ENCODE peak calls at places on chromosomes 3 and 15, in five cellular contexts. One of them, this sample, is unnamed.

GRCh38 chr3:159872374-159873109 is 116.1 kb upstream of the IL12A start:
- DNase-seq in HCT116: peak; percentile 86
- DNase-seq in GM12878: no peak
- DNase-seq in HepG2: no peak
- DNase-seq in H1: no peak
- DNase-seq in this sample: no peak

GRCh38 chr15:67067161-67067853 is 1.9 kb downstream of the SMAD3 start:
- DNase-seq in HCT116: no peak
- DNase-seq in GM12878: no peak
- DNase-seq in HepG2: no peak
- DNase-seq in H1: no peak
- DNase-seq in this sample: peak; percentile 57

GRCh38 chr3:11641316-11641682 is 2.4 kb downstream of the VGLL4 start:
- DNase-seq in HCT116: no peak
- DNase-seq in GM12878: no peak
- DNase-seq in HepG2: no peak
- DNase-seq in H1: no peak
- DNase-seq in this sample: no peak

GRCh38 chr3:120496278-120496975 is 45.6 kb upstream of the FSTL1 start:
- DNase-seq in HCT116: no peak
- DNase-seq in GM12878: no peak
- DNase-seq in HepG2: no peak
- DNase-seq in H1: no peak
- DNase-seq in this sample: no peak

GRCh38 chr3:60633644-60634043 is 617.6 kb downstream of the FHIT start:
- DNase-seq in HCT116: no peak
- DNase-seq in GM12878: no peak
- DNase-seq in HepG2: no peak
- DNase-seq in H1: no peak
- DNase-seq in this sample: no peak

GRCh38 chr3:56421205-56421604 is 47.1 kb downstream of the ERC2 start:
- DNase-seq in HCT116: no peak
- DNase-seq in GM12878: no peak
- DNase-seq in HepG2: no peak
- DNase-seq in H1: no peak
- DNase-seq in this sample: no peak

GRCh38 chr3:173650596-173650995 is 253.1 kb downstream of the NLGN1 start:
- DNase-seq in HCT116: no peak
- DNase-seq in GM12878: no peak
- DNase-seq in HepG2: no peak
- DNase-seq in H1: no peak
- DNase-seq in this sample: no peak

GRCh38 chr15:92714071-92714456 is 58.5 kb upstream of the FAM174B start:
- DNase-seq in HCT116: no peak
- DNase-seq in GM12878: no peak
- DNase-seq in HepG2: no peak
- DNase-seq in H1: no peak
- DNase-seq in this sample: no peak

GRCh38 chr15:33660151-33660550 is 308.1 kb upstream of the CHRM5 start:
- DNase-seq in HCT116: no peak
- DNase-seq in GM12878: no peak
- DNase-seq in HepG2: no peak
- DNase-seq in H1: no peak
- DNase-seq in this sample: no peak

GRCh38 chr3:47261301-47261700 is 21.3 kb downstream of the KIF9 start:
- DNase-seq in HCT116: no peak
- DNase-seq in GM12878: no peak
- DNase-seq in HepG2: no peak
- DNase-seq in H1: no peak
- DNase-seq in this sample: no peak

GRCh38 chr3:100089802-100090668 is 24.3 kb downstream of the FILIP1L start:
- DNase-seq in HCT116: peak; percentile 16
- DNase-seq in GM12878: no peak
- DNase-seq in HepG2: peak; percentile 67
- DNase-seq in H1: peak; percentile 10
- DNase-seq in this sample: peak; percentile 83

GRCh38 chr15:95422255-95422654 is 908.2 kb upstream of the NR2F2 start:
- DNase-seq in HCT116: no peak
- DNase-seq in GM12878: no peak
- DNase-seq in HepG2: no peak
- DNase-seq in H1: no peak
- DNase-seq in this sample: no peak

GRCh38 chr15:63349156-63349555 is 32.5 kb downstream of the CA12 start:
- DNase-seq in HCT116: no peak
- DNase-seq in GM12878: no peak
- DNase-seq in HepG2: no peak
- DNase-seq in H1: no peak
- DNase-seq in this sample: no peak

GRCh38 chr3:128330301-128330845 is 136.3 kb downstream of the DNAJB8 start:
- DNase-seq in HCT116: no peak
- DNase-seq in GM12878: no peak
- DNase-seq in HepG2: no peak
- DNase-seq in H1: no peak
- DNase-seq in this sample: no peak

GRCh38 chr3:60935709-60936108 is 315.5 kb downstream of the FHIT start:
- DNase-seq in HCT116: peak; percentile 24
- DNase-seq in GM12878: no peak
- DNase-seq in HepG2: no peak
- DNase-seq in H1: no peak
- DNase-seq in this sample: no peak

GRCh38 chr15:100836501-100836900 is 43.1 kb upstream of the ALDH1A3 start:
- DNase-seq in HCT116: no peak
- DNase-seq in GM12878: no peak
- DNase-seq in HepG2: no peak
- DNase-seq in H1: no peak
- DNase-seq in this sample: no peak

GRCh38 chr3:170579646-170580045 is 6.2 kb downstream of the SLC7A14 start:
- DNase-seq in HCT116: no peak
- DNase-seq in GM12878: no peak
- DNase-seq in HepG2: no peak
- DNase-seq in H1: no peak
- DNase-seq in this sample: no peak

GRCh38 chr15:39774688-39775267 is 7.9 kb downstream of the FSIP1 start:
- DNase-seq in HCT116: no peak
- DNase-seq in GM12878: no peak
- DNase-seq in HepG2: no peak
- DNase-seq in H1: no peak
- DNase-seq in this sample: no peak

DNA sequence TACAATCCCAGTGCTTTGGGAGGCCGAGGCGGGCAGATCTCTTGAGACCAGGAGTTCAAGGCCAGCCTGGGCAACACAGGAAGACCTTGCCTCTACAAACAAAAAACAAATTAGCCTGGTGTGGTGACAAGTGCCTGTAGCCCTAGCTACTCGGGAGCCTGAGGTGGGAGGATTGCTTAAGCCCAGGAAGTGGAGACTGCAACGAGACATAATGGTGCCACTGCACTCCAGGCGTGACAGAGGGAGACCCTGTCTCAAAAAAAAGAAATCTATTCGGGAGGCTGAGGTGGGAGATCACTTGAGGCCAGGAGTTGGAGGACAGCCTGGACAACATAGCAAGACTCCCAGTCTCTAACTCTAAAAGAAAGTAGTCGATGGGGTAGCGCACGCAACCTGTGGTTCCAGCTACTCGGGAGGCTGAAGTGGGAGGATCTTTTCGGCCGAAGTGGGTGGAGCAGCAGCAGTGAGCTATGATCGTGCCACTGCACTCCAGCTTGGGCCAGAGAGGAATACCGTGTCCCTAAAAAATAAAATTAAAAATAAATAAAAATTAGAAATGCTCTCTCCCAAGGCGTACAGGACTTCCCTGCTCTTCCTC is 775 bp downstream of the C3orf33 start:
- DNase-seq in HCT116: peak; percentile 12
- DNase-seq in GM12878: no peak
- DNase-seq in HepG2: peak; percentile 75
- DNase-seq in H1: no peak
- DNase-seq in this sample: no peak
- TF ChIP-seq SRF in HCT116: no peak
- TF ChIP-seq SRF in GM12878: no peak
- TF ChIP-seq SRF in HepG2: no peak
- TF ChIP-seq SRF in H1: no peak
- TF ChIP-seq SRF in this sample: no peak

GRCh38 chr3:82329300-82329699 is 567.9 kb upstream of the GBE1 start:
- DNase-seq in HCT116: no peak
- DNase-seq in GM12878: no peak
- DNase-seq in HepG2: no peak
- DNase-seq in H1: no peak
- DNase-seq in this sample: no peak
- TF ChIP-seq CTCF in HCT116: peak; percentile 46
- TF ChIP-seq CTCF in GM12878: peak; percentile 22
- TF ChIP-seq CTCF in HepG2: no peak
- TF ChIP-seq CTCF in H1: no peak
- TF ChIP-seq CTCF in this sample: no peak

DNA sequence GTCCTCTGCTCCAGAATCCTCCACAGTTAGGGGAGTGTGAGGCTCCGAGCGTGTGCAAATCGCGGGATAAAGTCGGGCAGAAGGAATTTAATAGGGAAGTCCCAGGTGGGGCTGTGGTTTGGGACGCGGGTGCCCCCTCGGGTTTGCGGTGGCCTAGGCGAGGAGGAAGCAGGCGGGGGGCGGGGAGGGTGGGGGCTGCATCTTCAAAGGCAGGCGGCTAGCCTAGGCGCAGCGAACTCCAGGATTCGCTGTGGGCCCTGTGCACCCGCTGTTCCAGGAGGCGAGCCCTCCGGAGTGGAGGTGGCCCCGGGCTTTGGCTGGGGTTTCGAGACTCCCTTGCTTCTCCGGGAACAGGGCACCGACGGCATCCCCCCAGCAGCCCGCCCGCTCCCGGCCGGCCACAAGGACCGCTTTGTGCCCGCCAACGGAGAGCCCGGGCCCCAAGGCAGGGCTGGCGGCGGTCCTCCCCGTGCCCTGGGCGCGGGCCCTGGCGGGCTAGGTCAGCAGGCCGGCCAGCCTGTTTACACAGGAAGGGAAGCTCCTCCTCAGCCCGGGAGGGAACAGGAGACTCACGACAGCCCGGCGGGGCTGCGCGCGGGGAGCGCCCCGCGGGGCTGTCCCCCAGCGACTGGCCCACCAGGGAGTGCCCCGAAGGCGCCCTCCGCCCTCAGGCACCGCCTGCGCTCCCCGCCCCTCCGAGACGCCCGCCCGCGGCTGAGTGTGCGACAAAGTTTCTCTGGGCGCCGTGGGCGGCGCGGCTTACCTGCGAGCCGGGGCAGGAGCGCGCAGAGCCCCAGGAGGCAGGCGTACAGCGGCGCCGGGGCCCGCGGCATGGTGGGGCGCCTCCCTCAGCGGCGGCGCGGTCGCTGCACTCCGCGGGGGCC is 755 bp downstream of the ITGB5 start:
- DNase-seq in HCT116: no peak
- DNase-seq in GM12878: no peak
- DNase-seq in HepG2: peak; percentile 68
- DNase-seq in H1: no peak
- DNase-seq in this sample: peak; percentile 46
- TF ChIP-seq POLR2A in HCT116: peak; percentile 20
- TF ChIP-seq POLR2A in GM12878: no peak
- TF ChIP-seq POLR2A in HepG2: peak; percentile 77
- TF ChIP-seq POLR2A in H1: no peak
- TF ChIP-seq POLR2A in this sample: no peak

DNA sequence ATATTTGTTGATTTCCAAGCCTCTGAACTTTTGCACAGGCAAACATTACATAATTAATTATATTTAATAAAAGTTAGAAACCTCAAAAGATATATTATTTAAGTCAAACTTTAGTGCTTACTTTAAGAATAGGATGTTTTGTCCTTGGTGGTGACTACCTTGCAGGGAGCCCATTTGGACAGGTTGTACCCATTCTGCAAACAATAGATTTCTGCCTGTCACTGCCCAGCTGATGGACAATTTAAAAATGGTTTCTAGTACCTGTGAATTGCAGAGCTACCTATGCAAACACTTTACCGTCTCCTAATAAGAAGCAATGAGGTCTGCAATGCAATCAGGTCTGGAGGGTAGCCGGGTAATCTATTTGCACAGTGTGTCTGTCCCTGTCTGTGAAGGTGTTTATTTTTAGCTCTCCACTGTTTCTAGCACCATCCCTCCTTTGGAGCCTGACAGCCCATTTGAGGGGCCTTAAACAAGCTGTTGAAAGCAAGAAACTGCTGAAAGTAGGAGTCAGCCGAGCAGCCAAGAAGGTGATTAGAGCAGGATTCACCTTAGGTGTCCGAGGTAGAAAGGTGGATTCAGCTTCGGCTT is 556.2 kb upstream of the CFAP20DC start:
- DNase-seq in HCT116: no peak
- DNase-seq in GM12878: no peak
- DNase-seq in HepG2: no peak
- DNase-seq in H1: no peak
- DNase-seq in this sample: no peak
- TF ChIP-seq SRF in HCT116: no peak
- TF ChIP-seq SRF in GM12878: no peak
- TF ChIP-seq SRF in HepG2: no peak
- TF ChIP-seq SRF in H1: no peak
- TF ChIP-seq SRF in this sample: no peak

GRCh38 chr15:62047278-62047847 is 12.9 kb downstream of the VPS13C start:
- DNase-seq in HCT116: no peak
- DNase-seq in GM12878: no peak
- DNase-seq in HepG2: no peak
- DNase-seq in H1: no peak
- DNase-seq in this sample: no peak
- TF ChIP-seq CTCF in HCT116: no peak
- TF ChIP-seq CTCF in GM12878: no peak
- TF ChIP-seq CTCF in HepG2: no peak
- TF ChIP-seq CTCF in H1: no peak
- TF ChIP-seq CTCF in this sample: no peak

This sample was measured in K562.